ENCODE peak calls at places on chromosomes 2 and 18, in six cellular contexts. E is right lobe of liver, J is H1, K is kidney epithelial cell, U is lower lobe of right lung, G is breast epithelium. P is an unnamed sample.

GRCh38 chr2:12044857-12045256 is 298.4 kb downstream of the LPIN1 start:
- DNase-seq in J (no peak), E (no peak), K (no peak), G (no peak), U (no peak), P (no peak)

GRCh38 chr2:205708231-205708631 is 25.9 kb downstream of the NRP2 start:
- DNase-seq in E (no peak), U (no peak), G (no peak), J (no peak), K (no peak), P (no peak)

GRCh38 chr18:56030060-56030459 is 442.1 kb upstream of the TCF4 start:
- DNase-seq in U (no peak), G (no peak), J (no peak), K (no peak), E (no peak), P (no peak)

GRCh38 chr2:84830095-84830494 is 50.8 kb downstream of the TRABD2A start:
- DNase-seq in K (no peak), J (no peak), U (peak), G (no peak), E (peak), P (peak)

GRCh38 chr2:234964631-234965461 is 13.0 kb downstream of the SH3BP4 start:
- DNase-seq in E (no peak), U (no peak), K (no peak), G (peak), J (no peak), P (no peak)

GRCh38 chr2:12227941-12228608 is 481.6 kb downstream of the LPIN1 start:
- DNase-seq in J (no peak), G (no peak), K (peak), U (no peak), E (no peak), P (no peak)

GRCh38 chr2:239727776-239728600 is 297.2 kb downstream of the NDUFA10 start:
- DNase-seq in E (peak), G (no peak), U (peak), K (no peak), J (no peak), P (no peak)

GRCh38 chr2:230097424-230097823 is 28.7 kb upstream of the SLC16A14 start:
- DNase-seq in E (no peak), J (no peak), U (no peak), K (no peak), G (no peak), P (no peak)

GRCh38 chr2:127648321-127648720 is 2.4 kb downstream of the GPR17 start:
- DNase-seq in U (peak), E (peak), J (no peak), G (no peak), K (no peak), P (no peak)

GRCh38 chr2:207133862-207134519 is 31.8 kb downstream of the KLF7 start:
- DNase-seq in K (peak), U (peak), E (no peak), J (no peak), G (no peak), P (no peak)

GRCh38 chr2:128026422-128027277 is 1.2 kb downstream of the SAP130 start:
- DNase-seq in J (no peak), U (no peak), G (no peak), E (no peak), K (no peak), P (no peak)

GRCh38 chr2:79660552-79660951 is 147.7 kb downstream of the CTNNA2 start:
- DNase-seq in K (no peak), U (no peak), G (no peak), J (no peak), E (no peak), P (no peak)

GRCh38 chr2:179592167-179592936 is 269.1 kb downstream of the ZNF385B start:
- DNase-seq in J (no peak), G (no peak), U (no peak), K (no peak), E (no peak), P (no peak)

GRCh38 chr2:174011796-174012195 is 46.6 kb upstream of the SP3 start:
- DNase-seq in U (no peak), J (no peak), G (no peak), E (no peak), K (no peak), P (no peak)

GRCh38 chr18:42734520-42734919 is 381.0 kb downstream of the RIT2 start:
- DNase-seq in G (no peak), J (no peak), E (no peak), K (no peak), U (no peak), P (no peak)

GRCh38 chr18:42736074-42736473 is 379.4 kb downstream of the RIT2 start:
- DNase-seq in E (no peak), U (no peak), G (no peak), K (no peak), J (no peak), P (no peak)

DNA sequence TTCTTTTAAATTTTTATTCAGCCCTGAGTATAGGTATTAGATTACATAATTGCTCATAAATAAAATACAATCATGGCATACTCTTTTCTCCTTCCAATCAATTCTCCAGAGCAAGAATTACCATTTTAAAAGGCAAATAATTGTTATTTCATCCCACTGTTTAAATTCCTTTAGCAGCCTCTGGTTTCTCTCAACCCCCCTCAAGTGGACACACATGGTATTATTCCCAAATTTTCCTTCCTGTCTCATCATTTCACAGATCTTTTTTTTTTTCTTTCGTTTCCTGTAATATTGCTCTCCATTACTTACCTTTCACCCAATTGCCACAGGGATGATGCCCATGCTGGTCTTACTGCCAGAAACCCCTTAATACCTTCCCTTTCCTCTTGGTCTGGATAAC is 385.2 kb downstream of the RIT2 start:
- DNase-seq in E (no peak), G (no peak), U (no peak), J (no peak), K (no peak), P (no peak)
- TF ChIP-seq CTCF in E (no peak), G (no peak), U (no peak), J (no peak), K (peak), P (peak)

DNA sequence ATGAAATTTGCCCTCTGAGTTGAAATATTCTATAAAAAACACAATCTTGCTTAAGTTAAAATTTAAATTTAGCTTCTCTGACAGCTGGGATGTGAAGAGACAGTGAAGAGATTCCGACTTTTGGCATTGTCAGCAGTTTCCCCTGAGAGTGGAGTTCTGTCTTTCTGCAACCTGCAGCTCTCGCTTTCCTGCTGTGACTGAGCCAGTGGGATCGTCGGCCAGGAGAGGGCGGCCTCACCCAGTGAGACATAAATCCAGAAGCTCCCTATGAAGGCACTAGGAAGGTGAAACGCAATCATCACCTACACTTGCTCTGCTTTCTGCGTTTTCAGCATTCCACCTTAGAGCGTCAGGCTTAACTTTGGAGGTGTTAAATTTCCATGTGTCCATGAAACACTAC is 75.4 kb upstream of the HNMT start:
- DNase-seq in U (peak), K (no peak), G (no peak), J (peak), E (peak), P (peak)
- TF ChIP-seq CTCF in U (peak), K (peak), G (no peak), J (peak), E (peak), P (peak)

DNA sequence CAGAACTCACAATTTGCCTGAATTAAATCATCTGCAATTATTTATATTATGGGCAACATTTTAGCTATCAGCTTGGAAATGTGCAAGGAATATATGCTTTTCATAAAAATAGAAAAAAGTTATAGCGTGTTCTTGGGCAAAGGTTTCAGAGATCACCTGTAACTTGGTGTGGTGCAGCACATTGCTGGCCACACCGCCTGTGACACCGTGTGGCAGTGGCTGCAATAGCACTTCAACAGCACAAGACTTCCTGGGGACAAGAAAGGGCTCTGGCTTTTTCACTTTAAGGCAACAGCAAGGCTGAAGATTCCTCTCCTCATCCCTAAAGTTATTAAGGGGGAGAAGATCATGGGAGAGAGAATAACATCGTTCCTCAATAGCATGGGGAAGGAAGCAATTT is 14.8 kb upstream of the SERPINB3 start:
- DNase-seq in G (no peak), U (no peak), E (peak), J (no peak), K (no peak), P (peak)
- TF ChIP-seq CTCF in G (no peak), U (no peak), E (peak), J (peak), K (peak), P (peak)

GRCh38 chr2:30408961-30409387 is 38.1 kb upstream of the LCLAT1 start:
- DNase-seq in U (no peak), E (no peak), G (no peak), K (no peak), J (no peak), P (no peak)
- TF ChIP-seq CTCF in U (no peak), E (no peak), G (no peak), K (no peak), J (no peak), P (no peak)

DNA sequence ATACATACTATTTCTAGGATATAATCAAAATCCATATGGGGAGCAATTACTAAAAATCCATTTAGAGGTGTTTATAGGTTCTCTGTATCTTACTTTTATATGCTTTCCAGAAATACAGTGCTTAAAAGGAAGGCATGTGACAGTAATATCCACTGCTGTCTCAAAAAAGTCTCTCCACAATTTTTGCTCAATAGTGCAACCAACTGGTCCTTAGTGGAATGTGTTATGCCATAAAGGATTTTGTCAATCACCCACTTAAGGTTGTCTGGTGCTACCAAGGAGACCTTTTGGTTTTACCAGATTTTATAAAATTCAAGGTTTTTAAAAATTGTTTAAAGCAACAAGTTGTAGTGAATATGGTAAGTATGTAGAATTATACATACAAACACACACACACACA is 328.5 kb upstream of the DSEL start:
- DNase-seq in G (no peak), K (no peak), E (no peak), U (no peak), J (no peak), P (no peak)
- TF ChIP-seq CTCF in G (no peak), K (peak), E (peak), U (no peak), J (no peak), P (no peak)

DNA sequence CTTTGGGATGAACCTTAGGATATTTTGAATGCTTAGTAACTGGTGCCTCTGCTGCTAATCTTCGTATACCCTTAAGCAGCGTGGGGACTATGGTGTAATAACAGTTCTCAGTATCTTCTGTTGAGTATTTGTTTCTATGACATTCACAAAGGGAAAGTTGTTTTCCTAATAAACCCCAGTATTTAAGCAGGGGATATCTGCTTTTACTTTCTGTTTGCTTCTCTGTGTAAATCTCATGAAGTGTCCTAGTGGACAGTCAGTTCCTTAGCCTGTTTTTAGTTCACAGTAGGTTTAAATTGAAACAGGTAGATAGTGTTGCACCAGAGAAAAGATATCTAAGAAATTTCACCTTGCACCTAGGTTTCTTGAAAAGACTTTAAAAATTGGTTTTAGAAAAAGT is 14.9 kb downstream of the KIAA1328 start:
- DNase-seq in J (no peak), E (no peak), K (no peak), G (no peak), U (no peak), P (no peak)
- TF ChIP-seq CTCF in J (no peak), E (no peak), K (no peak), G (no peak), U (no peak), P (no peak)

DNA sequence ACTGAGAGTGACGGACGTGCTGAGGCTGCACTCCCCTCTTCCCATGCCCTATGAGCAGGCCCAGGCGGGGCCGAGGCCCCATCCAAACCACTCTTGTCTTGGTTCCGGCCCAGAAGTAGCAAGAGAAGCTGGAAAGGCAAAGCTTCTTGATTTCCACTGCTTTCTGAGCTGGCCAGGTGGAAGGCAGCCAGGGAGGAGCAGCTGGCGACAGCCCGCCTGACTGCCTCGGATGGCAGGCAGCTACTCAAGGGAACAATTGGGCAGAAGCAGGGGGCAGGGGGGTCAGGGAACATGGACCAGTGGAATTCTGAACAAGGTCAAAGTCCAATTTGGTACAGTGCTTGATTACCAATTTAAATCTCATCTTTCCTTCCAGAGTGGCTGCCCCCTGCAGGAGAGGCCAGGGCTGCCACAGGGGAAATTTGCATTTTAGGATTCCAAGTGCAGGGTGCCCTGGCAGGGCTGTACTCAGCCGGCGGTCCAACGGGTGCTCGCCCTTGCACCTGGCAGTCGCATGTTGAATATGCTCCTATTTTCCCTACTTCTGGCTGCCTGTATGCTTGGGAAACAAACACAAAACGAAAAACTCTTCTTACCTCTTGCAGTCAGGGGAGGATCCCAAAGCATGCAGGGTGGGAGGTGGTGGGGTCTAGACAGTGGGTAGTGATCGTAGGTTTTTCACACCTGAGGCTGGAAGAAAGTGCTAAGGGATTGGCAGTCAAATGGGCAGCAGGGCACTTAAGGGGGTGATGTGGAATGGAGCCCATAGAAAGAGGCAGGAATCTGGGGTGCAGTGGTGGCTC is 67.3 kb downstream of the LIPG start:
- DNase-seq in J (no peak), E (peak), K (no peak), U (peak), G (no peak), P (no peak)
- TF ChIP-seq CTCF in J (peak), E (peak), K (peak), U (peak), G (no peak), P (no peak)

DNA sequence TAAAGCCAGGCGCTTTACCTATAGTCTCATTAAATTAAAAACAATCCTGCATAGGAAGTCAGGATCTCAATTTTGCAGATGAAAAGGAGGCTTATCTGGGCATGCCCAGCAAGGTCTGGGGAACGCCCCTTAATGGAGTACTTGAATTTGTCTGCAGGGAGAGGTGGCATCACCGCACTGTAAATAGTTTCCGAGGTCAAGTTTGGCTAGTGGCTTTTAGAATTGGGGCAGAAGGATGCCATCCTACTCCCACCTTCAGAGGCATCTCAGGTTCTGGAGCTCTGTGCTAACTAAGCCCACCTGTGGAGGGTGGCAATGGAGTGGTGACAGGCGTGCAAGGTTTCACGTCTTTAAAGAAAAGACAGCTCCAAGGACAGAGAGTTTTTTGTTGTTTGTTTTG is 149.3 kb downstream of the TGIF1 start:
- DNase-seq in E (no peak), J (no peak), U (no peak), K (no peak), G (no peak), P (no peak)
- TF ChIP-seq CTCF in E (no peak), J (no peak), U (no peak), K (no peak), G (no peak), P (no peak)

GRCh38 chr2:42809876-42810125 is 17.4 kb upstream of the HAAO start:
- DNase-seq in G (peak), E (peak), K (no peak), U (peak), J (peak), P (peak)
- TF ChIP-seq CTCF in G (no peak), E (peak), K (no peak), U (peak), J (no peak), P (no peak)

DNA sequence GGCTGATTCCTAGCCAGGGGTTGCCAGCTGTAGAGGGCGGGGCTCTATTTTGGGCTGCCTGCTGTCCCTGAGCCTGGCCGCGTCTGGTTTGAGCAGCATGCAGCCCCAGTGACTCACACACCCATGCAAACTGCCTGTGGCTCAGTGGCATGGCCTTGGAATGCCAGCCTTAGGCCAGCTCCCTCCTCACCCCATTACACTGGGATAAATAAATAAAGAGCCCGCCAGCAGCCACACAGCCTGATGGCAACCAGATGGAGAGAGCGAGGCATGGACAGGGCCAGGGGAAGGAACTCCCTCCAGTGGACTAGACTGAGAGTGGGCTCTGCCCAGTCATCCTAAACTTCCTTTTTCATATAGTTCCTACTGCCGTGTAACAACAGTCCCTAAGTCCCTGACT is 18.3 kb downstream of the NHEJ1 start:
- DNase-seq in J (no peak), G (no peak), K (peak), E (no peak), U (no peak), P (no peak)
- TF ChIP-seq CTCF in J (no peak), G (no peak), K (peak), E (no peak), U (no peak), P (no peak)